ENCODE peak calls at places on chromosomes 7 and 10, in seven cellular contexts. One of them, this sample, is unnamed.

GRCh38 chr10:78305311-78305710 is 271.6 kb downstream of the RPS24 start:
- DNase-seq in naive B cell: no peak
- DNase-seq in KBM-7: no peak
- DNase-seq in activated T-cell treated with anti-CD3 and anti-CD28 coated beads for 1 hour: no peak
- DNase-seq in stimulated activated CD4-positive, alpha-beta T cell treated with anti-CD3 and anti-CD28 coated beads, Interleukin-12 subunit alpha, Interleukin-12 subunit beta, amount 100 ng/mL, for 48 hours: no peak
- DNase-seq in OCI-M1: no peak
- DNase-seq in NCI-H2081: no peak
- DNase-seq in this sample: no peak

GRCh38 chr7:138837627-138838026 is 39.6 kb upstream of the ATP6V0A4 start:
- DNase-seq in OCI-M1: no peak
- DNase-seq in stimulated activated CD4-positive, alpha-beta T cell treated with anti-CD3 and anti-CD28 coated beads, Interleukin-12 subunit alpha, Interleukin-12 subunit beta, amount 100 ng/mL, for 48 hours: no peak
- DNase-seq in KBM-7: no peak
- DNase-seq in activated T-cell treated with anti-CD3 and anti-CD28 coated beads for 1 hour: no peak
- DNase-seq in naive B cell: no peak
- DNase-seq in NCI-H2081: peak; percentile 89
- DNase-seq in this sample: no peak

GRCh38 chr10:5746197-5746596 is 61.6 kb downstream of the TASOR2 start:
- DNase-seq in NCI-H2081: no peak
- DNase-seq in activated T-cell treated with anti-CD3 and anti-CD28 coated beads for 1 hour: no peak
- DNase-seq in naive B cell: no peak
- DNase-seq in OCI-M1: no peak
- DNase-seq in stimulated activated CD4-positive, alpha-beta T cell treated with anti-CD3 and anti-CD28 coated beads, Interleukin-12 subunit alpha, Interleukin-12 subunit beta, amount 100 ng/mL, for 48 hours: no peak
- DNase-seq in KBM-7: no peak
- DNase-seq in this sample: no peak

GRCh38 chr7:55245271-55245723 is 119.8 kb upstream of the LANCL2 start:
- DNase-seq in OCI-M1: no peak
- DNase-seq in KBM-7: no peak
- DNase-seq in naive B cell: no peak
- DNase-seq in stimulated activated CD4-positive, alpha-beta T cell treated with anti-CD3 and anti-CD28 coated beads, Interleukin-12 subunit alpha, Interleukin-12 subunit beta, amount 100 ng/mL, for 48 hours: no peak
- DNase-seq in activated T-cell treated with anti-CD3 and anti-CD28 coated beads for 1 hour: no peak
- DNase-seq in NCI-H2081: no peak
- DNase-seq in this sample: no peak

GRCh38 chr10:45421231-45422097 is 47.4 kb downstream of the ALOX5 start:
- DNase-seq in NCI-H2081: no peak
- DNase-seq in naive B cell: no peak
- DNase-seq in stimulated activated CD4-positive, alpha-beta T cell treated with anti-CD3 and anti-CD28 coated beads, Interleukin-12 subunit alpha, Interleukin-12 subunit beta, amount 100 ng/mL, for 48 hours: no peak
- DNase-seq in OCI-M1: peak; percentile 50
- DNase-seq in activated T-cell treated with anti-CD3 and anti-CD28 coated beads for 1 hour: no peak
- DNase-seq in KBM-7: peak; percentile 56
- DNase-seq in this sample: no peak

GRCh38 chr10:60954045-60954444 is 10.1 kb upstream of the RHOBTB1 start:
- DNase-seq in OCI-M1: peak; percentile 56
- DNase-seq in naive B cell: no peak
- DNase-seq in activated T-cell treated with anti-CD3 and anti-CD28 coated beads for 1 hour: no peak
- DNase-seq in stimulated activated CD4-positive, alpha-beta T cell treated with anti-CD3 and anti-CD28 coated beads, Interleukin-12 subunit alpha, Interleukin-12 subunit beta, amount 100 ng/mL, for 48 hours: no peak
- DNase-seq in NCI-H2081: no peak
- DNase-seq in KBM-7: no peak
- DNase-seq in this sample: no peak

GRCh38 chr7:111953611-111954010 is 252.6 kb downstream of the DOCK4 start:
- DNase-seq in naive B cell: no peak
- DNase-seq in stimulated activated CD4-positive, alpha-beta T cell treated with anti-CD3 and anti-CD28 coated beads, Interleukin-12 subunit alpha, Interleukin-12 subunit beta, amount 100 ng/mL, for 48 hours: no peak
- DNase-seq in activated T-cell treated with anti-CD3 and anti-CD28 coated beads for 1 hour: no peak
- DNase-seq in OCI-M1: peak; percentile 11
- DNase-seq in NCI-H2081: peak; percentile 33
- DNase-seq in KBM-7: peak; percentile 22
- DNase-seq in this sample: peak; percentile 92

GRCh38 chr10:21496285-21497176 is 29.0 kb downstream of the SKIDA1 start:
- DNase-seq in NCI-H2081: peak; percentile 42
- DNase-seq in OCI-M1: peak; percentile 74
- DNase-seq in stimulated activated CD4-positive, alpha-beta T cell treated with anti-CD3 and anti-CD28 coated beads, Interleukin-12 subunit alpha, Interleukin-12 subunit beta, amount 100 ng/mL, for 48 hours: no peak
- DNase-seq in KBM-7: peak; percentile 69
- DNase-seq in activated T-cell treated with anti-CD3 and anti-CD28 coated beads for 1 hour: peak; percentile 48
- DNase-seq in naive B cell: peak; percentile 46
- DNase-seq in this sample: peak; percentile 46

GRCh38 chr7:100682991-100683658 is 9.6 kb downstream of the GNB2 start:
- DNase-seq in naive B cell: no peak
- DNase-seq in KBM-7: no peak
- DNase-seq in NCI-H2081: no peak
- DNase-seq in stimulated activated CD4-positive, alpha-beta T cell treated with anti-CD3 and anti-CD28 coated beads, Interleukin-12 subunit alpha, Interleukin-12 subunit beta, amount 100 ng/mL, for 48 hours: no peak
- DNase-seq in OCI-M1: no peak
- DNase-seq in activated T-cell treated with anti-CD3 and anti-CD28 coated beads for 1 hour: no peak
- DNase-seq in this sample: no peak

GRCh38 chr10:132433671-132434340 is 36.8 kb downstream of the PWWP2B start:
- DNase-seq in naive B cell: no peak
- DNase-seq in KBM-7: no peak
- DNase-seq in OCI-M1: no peak
- DNase-seq in NCI-H2081: no peak
- DNase-seq in stimulated activated CD4-positive, alpha-beta T cell treated with anti-CD3 and anti-CD28 coated beads, Interleukin-12 subunit alpha, Interleukin-12 subunit beta, amount 100 ng/mL, for 48 hours: no peak
- DNase-seq in activated T-cell treated with anti-CD3 and anti-CD28 coated beads for 1 hour: no peak
- DNase-seq in this sample: no peak

GRCh38 chr10:129365767-129366400 is 101.2 kb upstream of the MGMT start:
- DNase-seq in activated T-cell treated with anti-CD3 and anti-CD28 coated beads for 1 hour: no peak
- DNase-seq in stimulated activated CD4-positive, alpha-beta T cell treated with anti-CD3 and anti-CD28 coated beads, Interleukin-12 subunit alpha, Interleukin-12 subunit beta, amount 100 ng/mL, for 48 hours: no peak
- DNase-seq in OCI-M1: no peak
- DNase-seq in NCI-H2081: no peak
- DNase-seq in naive B cell: no peak
- DNase-seq in KBM-7: no peak
- DNase-seq in this sample: no peak

GRCh38 chr10:128314691-128315090 is 188.5 kb upstream of the MKI67 start:
- DNase-seq in OCI-M1: no peak
- DNase-seq in KBM-7: no peak
- DNase-seq in naive B cell: no peak
- DNase-seq in NCI-H2081: no peak
- DNase-seq in activated T-cell treated with anti-CD3 and anti-CD28 coated beads for 1 hour: no peak
- DNase-seq in stimulated activated CD4-positive, alpha-beta T cell treated with anti-CD3 and anti-CD28 coated beads, Interleukin-12 subunit alpha, Interleukin-12 subunit beta, amount 100 ng/mL, for 48 hours: no peak
- DNase-seq in this sample: no peak

GRCh38 chr7:112157072-112157471 is 49.1 kb downstream of the DOCK4 start:
- DNase-seq in NCI-H2081: peak; percentile 78
- DNase-seq in OCI-M1: peak; percentile 82
- DNase-seq in stimulated activated CD4-positive, alpha-beta T cell treated with anti-CD3 and anti-CD28 coated beads, Interleukin-12 subunit alpha, Interleukin-12 subunit beta, amount 100 ng/mL, for 48 hours: no peak
- DNase-seq in naive B cell: no peak
- DNase-seq in activated T-cell treated with anti-CD3 and anti-CD28 coated beads for 1 hour: no peak
- DNase-seq in KBM-7: peak; percentile 89
- DNase-seq in this sample: peak; percentile 96

GRCh38 chr7:37284805-37285211 is 163.9 kb downstream of the ELMO1 start:
- DNase-seq in OCI-M1: peak; percentile 28
- DNase-seq in stimulated activated CD4-positive, alpha-beta T cell treated with anti-CD3 and anti-CD28 coated beads, Interleukin-12 subunit alpha, Interleukin-12 subunit beta, amount 100 ng/mL, for 48 hours: peak; percentile 3
- DNase-seq in NCI-H2081: peak; percentile 65
- DNase-seq in KBM-7: peak; percentile 63
- DNase-seq in activated T-cell treated with anti-CD3 and anti-CD28 coated beads for 1 hour: peak; percentile 22
- DNase-seq in naive B cell: peak; percentile 11
- DNase-seq in this sample: peak; percentile 28

GRCh38 chr10:73586583-73586984 is 4.6 kb downstream of the USP54 start:
- DNase-seq in naive B cell: no peak
- DNase-seq in stimulated activated CD4-positive, alpha-beta T cell treated with anti-CD3 and anti-CD28 coated beads, Interleukin-12 subunit alpha, Interleukin-12 subunit beta, amount 100 ng/mL, for 48 hours: no peak
- DNase-seq in OCI-M1: peak; percentile 89
- DNase-seq in activated T-cell treated with anti-CD3 and anti-CD28 coated beads for 1 hour: no peak
- DNase-seq in KBM-7: peak; percentile 25
- DNase-seq in NCI-H2081: no peak
- DNase-seq in this sample: peak; percentile 66

GRCh38 chr7:16098058-16098457 is 323.3 kb downstream of the CRPPA start:
- DNase-seq in stimulated activated CD4-positive, alpha-beta T cell treated with anti-CD3 and anti-CD28 coated beads, Interleukin-12 subunit alpha, Interleukin-12 subunit beta, amount 100 ng/mL, for 48 hours: no peak
- DNase-seq in KBM-7: no peak
- DNase-seq in NCI-H2081: no peak
- DNase-seq in OCI-M1: no peak
- DNase-seq in activated T-cell treated with anti-CD3 and anti-CD28 coated beads for 1 hour: no peak
- DNase-seq in naive B cell: no peak
- DNase-seq in this sample: no peak

GRCh38 chr7:51325231-51325630 is 8.6 kb upstream of the COBL start:
- DNase-seq in stimulated activated CD4-positive, alpha-beta T cell treated with anti-CD3 and anti-CD28 coated beads, Interleukin-12 subunit alpha, Interleukin-12 subunit beta, amount 100 ng/mL, for 48 hours: no peak
- DNase-seq in NCI-H2081: no peak
- DNase-seq in naive B cell: no peak
- DNase-seq in KBM-7: no peak
- DNase-seq in activated T-cell treated with anti-CD3 and anti-CD28 coated beads for 1 hour: no peak
- DNase-seq in OCI-M1: no peak
- DNase-seq in this sample: peak; percentile 29

GRCh38 chr10:28875535-28876208 is 198.4 kb downstream of the BAMBI start:
- DNase-seq in KBM-7: no peak
- DNase-seq in naive B cell: no peak
- DNase-seq in OCI-M1: no peak
- DNase-seq in NCI-H2081: no peak
- DNase-seq in stimulated activated CD4-positive, alpha-beta T cell treated with anti-CD3 and anti-CD28 coated beads, Interleukin-12 subunit alpha, Interleukin-12 subunit beta, amount 100 ng/mL, for 48 hours: no peak
- DNase-seq in activated T-cell treated with anti-CD3 and anti-CD28 coated beads for 1 hour: no peak
- DNase-seq in this sample: no peak

GRCh38 chr7:15947749-15948148 is 261.3 kb upstream of the MEOX2 start:
- DNase-seq in KBM-7: no peak
- DNase-seq in stimulated activated CD4-positive, alpha-beta T cell treated with anti-CD3 and anti-CD28 coated beads, Interleukin-12 subunit alpha, Interleukin-12 subunit beta, amount 100 ng/mL, for 48 hours: no peak
- DNase-seq in activated T-cell treated with anti-CD3 and anti-CD28 coated beads for 1 hour: no peak
- DNase-seq in naive B cell: no peak
- DNase-seq in OCI-M1: no peak
- DNase-seq in NCI-H2081: no peak
- DNase-seq in this sample: no peak

GRCh38 chr7:41955475-41956243 is 252.8 kb upstream of the INHBA start:
- DNase-seq in OCI-M1: peak; percentile 89
- DNase-seq in NCI-H2081: no peak
- DNase-seq in activated T-cell treated with anti-CD3 and anti-CD28 coated beads for 1 hour: no peak
- DNase-seq in stimulated activated CD4-positive, alpha-beta T cell treated with anti-CD3 and anti-CD28 coated beads, Interleukin-12 subunit alpha, Interleukin-12 subunit beta, amount 100 ng/mL, for 48 hours: no peak
- DNase-seq in naive B cell: no peak
- DNase-seq in KBM-7: peak; percentile 93
- DNase-seq in this sample: peak; percentile 95

GRCh38 chr10:95832216-95833037 is 75.3 kb upstream of the CC2D2B start:
- DNase-seq in stimulated activated CD4-positive, alpha-beta T cell treated with anti-CD3 and anti-CD28 coated beads, Interleukin-12 subunit alpha, Interleukin-12 subunit beta, amount 100 ng/mL, for 48 hours: no peak
- DNase-seq in activated T-cell treated with anti-CD3 and anti-CD28 coated beads for 1 hour: no peak
- DNase-seq in NCI-H2081: no peak
- DNase-seq in KBM-7: no peak
- DNase-seq in naive B cell: peak; percentile 90
- DNase-seq in OCI-M1: no peak
- DNase-seq in this sample: no peak

GRCh38 chr10:22714524-22715289 is at the start of gene PIP4K2A:
- DNase-seq in activated T-cell treated with anti-CD3 and anti-CD28 coated beads for 1 hour: peak; percentile 65
- DNase-seq in KBM-7: peak; percentile 39
- DNase-seq in OCI-M1: peak; percentile 84
- DNase-seq in stimulated activated CD4-positive, alpha-beta T cell treated with anti-CD3 and anti-CD28 coated beads, Interleukin-12 subunit alpha, Interleukin-12 subunit beta, amount 100 ng/mL, for 48 hours: no peak
- DNase-seq in NCI-H2081: peak; percentile 59
- DNase-seq in naive B cell: no peak
- DNase-seq in this sample: peak; percentile 72

GRCh38 chr10:3332732-3333131 is 160.2 kb upstream of the PITRM1 start:
- DNase-seq in activated T-cell treated with anti-CD3 and anti-CD28 coated beads for 1 hour: no peak
- DNase-seq in NCI-H2081: no peak
- DNase-seq in OCI-M1: no peak
- DNase-seq in KBM-7: no peak
- DNase-seq in naive B cell: no peak
- DNase-seq in stimulated activated CD4-positive, alpha-beta T cell treated with anti-CD3 and anti-CD28 coated beads, Interleukin-12 subunit alpha, Interleukin-12 subunit beta, amount 100 ng/mL, for 48 hours: no peak
- DNase-seq in this sample: no peak

GRCh38 chr10:95306851-95307250 is 16.0 kb upstream of the PDLIM1 start:
- DNase-seq in naive B cell: no peak
- DNase-seq in KBM-7: no peak
- DNase-seq in OCI-M1: no peak
- DNase-seq in NCI-H2081: no peak
- DNase-seq in stimulated activated CD4-positive, alpha-beta T cell treated with anti-CD3 and anti-CD28 coated beads, Interleukin-12 subunit alpha, Interleukin-12 subunit beta, amount 100 ng/mL, for 48 hours: no peak
- DNase-seq in activated T-cell treated with anti-CD3 and anti-CD28 coated beads for 1 hour: no peak
- DNase-seq in this sample: no peak

GRCh38 chr10:5293691-5294550 is 70.8 kb upstream of the UCN3 start:
- DNase-seq in OCI-M1: peak; percentile 62
- DNase-seq in NCI-H2081: peak; percentile 63
- DNase-seq in KBM-7: peak; percentile 89
- DNase-seq in naive B cell: no peak
- DNase-seq in stimulated activated CD4-positive, alpha-beta T cell treated with anti-CD3 and anti-CD28 coated beads, Interleukin-12 subunit alpha, Interleukin-12 subunit beta, amount 100 ng/mL, for 48 hours: peak; percentile 76
- DNase-seq in activated T-cell treated with anti-CD3 and anti-CD28 coated beads for 1 hour: peak; percentile 63
- DNase-seq in this sample: peak; percentile 32

This sample was measured in mammary epithelial cell.